ENCODE peak calls at places on chromosomes 16 and 17, in nine cellular contexts. One of them, this sample, is unnamed.

GRCh38 chr16:84532299-84532724 is 27.9 kb upstream of the MEAK7 start:
- DNase-seq in M059J: peak; percentile 99
- DNase-seq in cardiac fibroblast: peak; percentile 93
- DNase-seq in BE2C: no peak
- DNase-seq in AG08395: peak; percentile 95
- DNase-seq in naive B cell: no peak
- DNase-seq in PC-3: no peak
- DNase-seq in dermis blood vessel endothelial cell: peak; percentile 93
- DNase-seq in breast epithelium: peak; percentile 78
- DNase-seq in this sample: no peak

GRCh38 chr17:28475151-28475900 is 1.9 kb downstream of the SLC13A2 start:
- DNase-seq in M059J: no peak
- DNase-seq in cardiac fibroblast: no peak
- DNase-seq in BE2C: no peak
- DNase-seq in AG08395: no peak
- DNase-seq in naive B cell: no peak
- DNase-seq in PC-3: peak; percentile 12
- DNase-seq in dermis blood vessel endothelial cell: no peak
- DNase-seq in breast epithelium: no peak
- DNase-seq in this sample: no peak

GRCh38 chr17:81868674-81869220 is 2.4 kb downstream of the ARHGDIA start:
- DNase-seq in M059J: peak; percentile 73
- DNase-seq in cardiac fibroblast: peak; percentile 91
- DNase-seq in BE2C: peak; percentile 63
- DNase-seq in AG08395: peak; percentile 71
- DNase-seq in naive B cell: no peak
- DNase-seq in PC-3: peak; percentile 86
- DNase-seq in dermis blood vessel endothelial cell: no peak
- DNase-seq in breast epithelium: no peak
- DNase-seq in this sample: peak; percentile 57

GRCh38 chr16:49775581-49775980 is 80.3 kb downstream of the ZNF423 start:
- DNase-seq in M059J: no peak
- DNase-seq in cardiac fibroblast: no peak
- DNase-seq in BE2C: no peak
- DNase-seq in AG08395: no peak
- DNase-seq in naive B cell: no peak
- DNase-seq in PC-3: no peak
- DNase-seq in dermis blood vessel endothelial cell: no peak
- DNase-seq in breast epithelium: no peak
- DNase-seq in this sample: no peak

GRCh38 chr16:27476240-27476639 is 73.5 kb downstream of the GTF3C1 start:
- DNase-seq in M059J: no peak
- DNase-seq in cardiac fibroblast: no peak
- DNase-seq in BE2C: no peak
- DNase-seq in AG08395: no peak
- DNase-seq in naive B cell: no peak
- DNase-seq in PC-3: no peak
- DNase-seq in dermis blood vessel endothelial cell: no peak
- DNase-seq in breast epithelium: no peak
- DNase-seq in this sample: no peak

GRCh38 chr16:2296662-2297505 is 29.0 kb upstream of the RNPS1 start:
- DNase-seq in M059J: peak; percentile 52
- DNase-seq in cardiac fibroblast: peak; percentile 40
- DNase-seq in BE2C: peak; percentile 66
- DNase-seq in AG08395: peak; percentile 43
- DNase-seq in naive B cell: no peak
- DNase-seq in PC-3: peak; percentile 42
- DNase-seq in dermis blood vessel endothelial cell: peak; percentile 74
- DNase-seq in breast epithelium: no peak
- DNase-seq in this sample: peak; percentile 54

GRCh38 chr16:87169509-87169985 is 147.6 kb downstream of the C16orf95 start:
- DNase-seq in M059J: no peak
- DNase-seq in cardiac fibroblast: no peak
- DNase-seq in BE2C: no peak
- DNase-seq in AG08395: no peak
- DNase-seq in naive B cell: no peak
- DNase-seq in PC-3: no peak
- DNase-seq in dermis blood vessel endothelial cell: no peak
- DNase-seq in breast epithelium: no peak
- DNase-seq in this sample: no peak

GRCh38 chr17:978110-979093 is 1.2 kb downstream of the NXN start:
- DNase-seq in M059J: peak; percentile 35
- DNase-seq in cardiac fibroblast: peak; percentile 34
- DNase-seq in BE2C: no peak
- DNase-seq in AG08395: peak; percentile 21
- DNase-seq in naive B cell: peak; percentile 7
- DNase-seq in PC-3: peak; percentile 20
- DNase-seq in dermis blood vessel endothelial cell: peak; percentile 50
- DNase-seq in breast epithelium: no peak
- DNase-seq in this sample: peak; percentile 56

GRCh38 chr16:10988164-10988803 is 43.9 kb downstream of the CLEC16A start:
- DNase-seq in M059J: no peak
- DNase-seq in cardiac fibroblast: no peak
- DNase-seq in BE2C: peak; percentile 21
- DNase-seq in AG08395: no peak
- DNase-seq in naive B cell: no peak
- DNase-seq in PC-3: peak; percentile 6
- DNase-seq in dermis blood vessel endothelial cell: peak; percentile 27
- DNase-seq in breast epithelium: no peak
- DNase-seq in this sample: no peak

GRCh38 chr16:85014311-85014710 is 3.0 kb upstream of the ZDHHC7 start:
- DNase-seq in M059J: no peak
- DNase-seq in cardiac fibroblast: no peak
- DNase-seq in BE2C: no peak
- DNase-seq in AG08395: no peak
- DNase-seq in naive B cell: no peak
- DNase-seq in PC-3: no peak
- DNase-seq in dermis blood vessel endothelial cell: no peak
- DNase-seq in breast epithelium: no peak
- DNase-seq in this sample: no peak

GRCh38 chr16:30030841-30031413 is at the start of gene TLCD3B:
- DNase-seq in M059J: no peak
- DNase-seq in cardiac fibroblast: no peak
- DNase-seq in BE2C: peak; percentile 53
- DNase-seq in AG08395: no peak
- DNase-seq in naive B cell: no peak
- DNase-seq in PC-3: no peak
- DNase-seq in dermis blood vessel endothelial cell: no peak
- DNase-seq in breast epithelium: no peak
- DNase-seq in this sample: peak; percentile 64

This sample was measured in D341Med.